ENCODE peak calls at places on chromosomes 13 and 19, in eight cellular contexts. S is uterus; V is IMR-90; N is CD8-positive, alpha-beta T cell; A is Peyer's patch; D is H1; O is tibial nerve; C is right atrium auricular region. Q is an unnamed sample.

GRCh38 chr19:2055871-2056809 is 5.1 kb upstream of the MKNK2 start:
- DNase-seq in C (peak; percentile 77), D (peak; percentile 62), O (no peak), S (peak; percentile 90), V (peak; percentile 64), A (peak; percentile 82), N (no peak), Q (peak; percentile 55)

GRCh38 chr13:97564929-97565328 is 131.0 kb downstream of the RAP2A start:
- DNase-seq in O (no peak), C (no peak), V (no peak), N (no peak), S (no peak), A (no peak), D (no peak), Q (no peak)

GRCh38 chr13:102569488-102569887 is 27.3 kb upstream of the TPP2 start:
- DNase-seq in D (no peak), A (no peak), O (no peak), S (no peak), C (no peak), V (peak; percentile 69), N (no peak), Q (no peak)

GRCh38 chr19:17762505-17763229 is 11.4 kb downstream of the FCHO1 start:
- DNase-seq in A (peak; percentile 68), S (no peak), V (peak; percentile 62), D (peak; percentile 92), O (no peak), C (no peak), N (no peak), Q (peak; percentile 55)

GRCh38 chr13:75675421-75675820 is 39.3 kb downstream of the LMO7 start:
- DNase-seq in O (no peak), C (no peak), V (peak; percentile 31), S (no peak), A (no peak), N (no peak), D (no peak), Q (no peak)

GRCh38 chr13:85825454-85825853 is 26.2 kb upstream of the SLITRK6 start:
- DNase-seq in A (no peak), O (no peak), V (peak; percentile 6), D (no peak), S (no peak), N (no peak), C (no peak), Q (no peak)

GRCh38 chr13:76769238-76769859 is 116.9 kb downstream of the KCTD12 start:
- DNase-seq in D (no peak), S (no peak), N (no peak), V (no peak), C (no peak), O (no peak), A (no peak), Q (no peak)

GRCh38 chr13:41458187-41458938 is 1.0 kb downstream of the RGCC start:
- DNase-seq in C (no peak), O (no peak), D (peak; percentile 63), N (peak; percentile 59), A (peak; percentile 64), V (peak; percentile 46), S (no peak), Q (no peak)

GRCh38 chr13:33846306-33847062 is 28.5 kb downstream of the RFC3 start:
- DNase-seq in C (no peak), V (no peak), D (no peak), A (no peak), O (no peak), N (no peak), S (no peak), Q (no peak)

GRCh38 chr19:45049073-45049736 is 10.4 kb downstream of the CLASRP start:
- DNase-seq in A (no peak), N (no peak), O (no peak), V (no peak), C (no peak), S (no peak), D (no peak), Q (no peak)

DNA sequence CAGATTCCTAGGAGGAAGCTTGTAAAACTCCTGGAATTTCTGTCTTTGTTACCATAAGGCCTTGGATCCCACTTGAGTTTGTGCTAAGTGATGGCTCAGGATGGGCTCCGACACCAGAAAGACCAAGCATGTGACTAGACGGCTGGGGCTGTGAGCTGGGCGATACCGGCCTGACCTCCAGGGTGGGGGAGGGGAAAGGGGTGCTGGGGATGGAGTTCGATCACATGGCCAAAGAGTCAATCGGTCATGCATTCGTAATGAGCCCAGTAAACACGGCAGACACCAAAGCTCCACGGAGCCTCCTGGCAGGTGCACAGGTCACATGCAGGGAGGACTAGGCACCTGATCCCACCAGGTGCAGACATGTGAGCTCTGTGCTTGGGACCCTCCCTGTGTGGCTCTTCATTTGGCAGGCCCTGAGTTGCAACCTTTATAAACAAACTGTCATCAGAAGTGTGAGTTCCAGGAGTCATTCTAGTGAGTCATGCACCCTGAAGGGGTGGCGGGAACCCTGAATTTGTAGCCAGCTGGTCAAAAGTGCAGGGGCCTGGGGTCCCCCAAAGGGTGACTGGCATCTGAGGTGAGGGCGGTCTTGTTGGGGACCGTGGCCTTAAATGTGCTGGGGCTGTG is 27.1 kb downstream of the ELAVL1 start:
- DNase-seq in V (peak; percentile 7), D (no peak), S (no peak), C (no peak), A (no peak), N (no peak), O (no peak), Q (no peak)
- H3K4me3 ChIP-seq in V (no peak overlapping the region), D (no peak overlapping the region), S (no peak overlapping the region), C (no peak overlapping the region), A (no peak overlapping the region), N (no peak overlapping the region), O (no peak overlapping the region), Q (no peak overlapping the region)

DNA sequence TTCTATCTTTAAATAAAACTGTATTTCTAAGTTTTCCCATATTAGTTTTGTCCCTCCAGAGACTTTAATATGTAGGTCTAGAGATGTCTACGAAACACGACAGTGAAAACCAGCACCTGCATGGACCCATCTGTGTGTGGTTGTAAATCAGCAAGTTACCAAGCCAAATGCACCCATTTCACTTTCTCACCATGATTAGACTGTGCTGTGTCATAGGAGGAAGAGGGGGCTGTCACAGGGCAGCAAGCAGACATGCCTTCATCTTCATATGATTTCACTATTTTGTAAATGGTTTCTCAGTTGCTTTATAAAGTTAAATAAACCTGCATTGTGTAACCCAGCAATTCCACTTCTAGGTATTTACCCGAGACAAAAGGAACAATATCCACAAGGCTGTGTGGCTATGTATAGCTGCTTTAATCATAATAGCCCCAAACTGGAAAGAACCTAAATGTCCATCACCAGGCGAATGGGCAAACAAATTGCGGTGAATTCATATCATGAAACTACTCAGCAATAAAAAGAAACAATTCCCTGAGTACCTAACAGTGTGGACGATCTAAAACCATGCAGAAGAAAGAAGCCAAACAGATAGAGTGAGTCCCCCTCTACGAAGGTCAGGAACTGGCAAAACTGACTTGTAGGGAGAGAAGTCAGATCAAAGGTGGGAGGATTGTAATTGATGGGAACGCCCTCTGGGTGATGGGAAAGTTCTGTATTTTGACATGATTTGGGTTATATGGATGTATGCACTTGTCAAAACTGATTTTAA is 185.5 kb downstream of the COL4A1 start:
- DNase-seq in S (no peak), V (no peak), C (peak; percentile 18), N (no peak), A (no peak), O (no peak), D (peak; percentile 7), Q (no peak)
- H3K27me3 ChIP-seq in S (no peaks in the 10 kb centered on the region), V (no peaks in the 10 kb centered on the region), C (no peaks in the 10 kb centered on the region), N (no peaks in the 10 kb centered on the region), A (no peaks in the 10 kb centered on the region), O (no peaks in the 10 kb centered on the region), D (peaks cover 2% of the 10 kb centered on the region), Q (no peaks in the 10 kb centered on the region)

GRCh38 chr19:12015753-12016116 is 19.7 kb downstream of the ZNF433 start:
- DNase-seq in D (no peak), S (no peak), N (no peak), A (no peak), V (no peak), O (no peak), C (no peak), Q (no peak)
- H3K9me3 ChIP-seq in D (peaks cover 72% of the 10 kb centered on the region), S (no peaks in the 10 kb centered on the region), N (peaks cover 44% of the 10 kb centered on the region), A (peaks cover 62% of the 10 kb centered on the region), V (peaks cover 78% of the 10 kb centered on the region), O (peaks cover 15% of the 10 kb centered on the region), C (peaks cover 22% of the 10 kb centered on the region), Q (peaks cover 5% of the 10 kb centered on the region)

GRCh38 chr19:10544753-10545251 is 1.1 kb downstream of the ATG4D start:
- DNase-seq in A (peak; percentile 60), V (no peak), N (peak; percentile 24), D (no peak), S (no peak), C (no peak), O (no peak), Q (peak; percentile 79)
- H3K4me3 ChIP-seq in A (peak overlapping the region; percentile 74), V (peak overlapping the region; percentile 97), N (peak overlapping the region; percentile 82), D (peak overlapping the region; percentile 99), S (peak overlapping the region; percentile 59), C (peak overlapping the region; percentile 100), O (peak overlapping the region; percentile 99), Q (peak overlapping the region; percentile 98)

DNA sequence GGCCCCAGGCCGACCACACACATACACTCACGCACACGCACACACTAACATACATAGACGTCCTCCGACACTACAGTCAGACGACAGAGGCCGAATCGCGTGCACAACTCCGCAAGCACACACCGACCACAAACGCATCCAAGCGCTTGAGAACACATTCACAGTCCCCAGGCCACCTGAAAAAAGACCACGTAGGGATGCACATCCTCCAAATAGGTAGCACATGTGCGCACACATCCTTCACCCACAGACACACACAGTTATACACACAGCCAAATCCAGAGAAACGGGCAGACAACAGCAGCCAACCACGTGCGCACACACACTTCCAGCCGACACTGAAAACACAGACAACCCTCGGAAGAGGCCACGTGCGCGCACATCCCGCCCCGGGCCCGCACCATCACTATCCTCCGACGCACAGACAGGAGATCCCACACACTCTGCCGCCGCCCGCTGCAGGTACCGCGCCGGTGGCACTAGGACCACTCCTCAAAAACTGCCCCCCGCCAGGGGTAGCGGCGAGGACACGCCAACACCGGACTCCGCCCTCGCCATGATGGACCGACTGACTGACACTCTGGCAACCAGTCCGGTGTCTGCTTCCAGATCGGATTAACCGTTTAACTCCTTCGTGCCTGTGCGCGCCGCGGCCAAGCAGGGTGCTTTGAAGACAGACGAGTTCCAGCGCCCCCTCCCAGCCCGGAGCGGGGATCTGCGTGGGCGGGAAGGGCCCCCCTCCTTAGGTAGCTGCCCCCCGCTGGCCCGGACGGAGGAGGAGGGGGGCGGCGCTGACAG is 493 bp upstream of the PDE4A start:
- DNase-seq in A (no peak), V (peak; percentile 61), N (peak; percentile 74), O (no peak), D (peak; percentile 92), C (no peak), S (no peak), Q (no peak)
- H3K27me3 ChIP-seq in A (peaks cover 55% of the 10 kb centered on the region), V (peaks cover 45% of the 10 kb centered on the region), N (peaks cover 41% of the 10 kb centered on the region), O (no peaks in the 10 kb centered on the region), D (peaks cover 92% of the 10 kb centered on the region), C (peaks cover 23% of the 10 kb centered on the region), S (peaks cover 47% of the 10 kb centered on the region), Q (peaks cover 35% of the 10 kb centered on the region)

GRCh38 chr19:15869109-15869555 is 28.7 kb downstream of the CYP4F2 start:
- DNase-seq in C (no peak), S (peak; percentile 19), N (no peak), O (no peak), V (no peak), A (peak; percentile 70), D (no peak), Q (peak; percentile 58)
- H3K9me3 ChIP-seq in C (no peaks in the 10 kb centered on the region), S (no peaks in the 10 kb centered on the region), N (no peaks in the 10 kb centered on the region), O (no peaks in the 10 kb centered on the region), V (peaks cover 2% of the 10 kb centered on the region), A (no peaks in the 10 kb centered on the region), D (peaks cover 66% of the 10 kb centered on the region), Q (no peaks in the 10 kb centered on the region)

GRCh38 chr19:41194157-41194552 is 1.1 kb downstream of the CYP2S1 start:
- DNase-seq in A (no peak), O (no peak), N (no peak), S (no peak), D (no peak), C (no peak), V (no peak), Q (no peak)
- H3K4me3 ChIP-seq in A (no peak overlapping the region), O (no peak overlapping the region), N (no peak overlapping the region), S (no peak overlapping the region), D (peak overlapping the region; percentile 93), C (peak overlapping the region; percentile 37), V (no peak overlapping the region), Q (no peak overlapping the region)

Q was measured in small intestine.